ENCODE peak calls at places on chromosomes 3 and 15, in five cellular contexts. N is NCI-H460; V is neural crest cell; F is AG09309; P is CD8-positive, alpha-beta memory T cell. J is an unnamed sample.

GRCh38 chr3:182465301-182466185 is 327.8 kb upstream of the ATP11B start:
- DNase-seq in N (no peak), V (no peak), F (no peak), P (no peak), J (no peak)

GRCh38 chr15:51192560-51193280 is 98.0 kb upstream of the TNFAIP8L3 start:
- DNase-seq in N (peak), V (peak), F (peak), P (peak), J (peak)

GRCh38 chr15:72758195-72758594 is 25.4 kb downstream of the ADPGK start:
- DNase-seq in N (no peak), V (no peak), F (peak), P (no peak), J (no peak)

GRCh38 chr3:31945738-31946052 is 35.4 kb downstream of the OSBPL10 start:
- DNase-seq in N (no peak), V (no peak), F (peak), P (no peak), J (no peak)

GRCh38 chr3:130528120-130528519 is 11.1 kb downstream of the COL6A6 start:
- DNase-seq in N (no peak), V (no peak), F (no peak), P (no peak), J (no peak)

GRCh38 chr15:54082836-54083492 is 104.7 kb downstream of the UNC13C start:
- DNase-seq in N (no peak), V (peak), F (no peak), P (no peak), J (no peak)

GRCh38 chr15:23687143-23687470 is at the start of gene NDN:
- DNase-seq in N (no peak), V (peak), F (no peak), P (no peak), J (peak)

GRCh38 chr3:13796683-13797460 is 83.0 kb downstream of the WNT7A start:
- DNase-seq in N (no peak), V (no peak), F (no peak), P (no peak), J (no peak)

GRCh38 chr3:13505147-13506130 is 25.3 kb downstream of the HDAC11 start:
- DNase-seq in N (no peak), V (no peak), F (no peak), P (no peak), J (no peak)

GRCh38 chr3:172305552-172305951 is 142.7 kb downstream of the GHSR start:
- DNase-seq in N (no peak), V (no peak), F (no peak), P (no peak), J (no peak)

GRCh38 chr3:60970850-60971249 is 280.4 kb downstream of the FHIT start:
- DNase-seq in N (no peak), V (no peak), F (no peak), P (no peak), J (no peak)

GRCh38 chr3:64913515-64913914 is 225.7 kb upstream of the ADAMTS9 start:
- DNase-seq in N (no peak), V (no peak), F (no peak), P (no peak), J (no peak)

J was measured in pons.